ENCODE peak calls at places on chromosomes 6 and 20, in seven cellular contexts. One of them, this sample, is unnamed.

GRCh38 chr6:105609375-105609991 is 206.6 kb upstream of the PREP start:
- DNase-seq in psoas muscle: no peak
- DNase-seq in body of pancreas: no peak
- DNase-seq in A549: peak; percentile 55
- DNase-seq in cardiac muscle cell: no peak
- DNase-seq in neural progenitor cell: no peak
- DNase-seq in heart left ventricle: peak; percentile 44
- DNase-seq in this sample: no peak

GRCh38 chr6:77424761-77425160 is 38.5 kb downstream of the HTR1B start:
- DNase-seq in heart left ventricle: no peak
- DNase-seq in neural progenitor cell: no peak
- DNase-seq in psoas muscle: no peak
- DNase-seq in body of pancreas: no peak
- DNase-seq in cardiac muscle cell: peak; percentile 42
- DNase-seq in A549: no peak
- DNase-seq in this sample: no peak

GRCh38 chr6:131594074-131594473 is 21.0 kb downstream of the ARG1 start:
- DNase-seq in neural progenitor cell: no peak
- DNase-seq in psoas muscle: no peak
- DNase-seq in body of pancreas: no peak
- DNase-seq in heart left ventricle: no peak
- DNase-seq in cardiac muscle cell: no peak
- DNase-seq in A549: no peak
- DNase-seq in this sample: no peak

GRCh38 chr6:56699066-56699654 is 56.5 kb upstream of the DST start:
- DNase-seq in neural progenitor cell: no peak
- DNase-seq in heart left ventricle: no peak
- DNase-seq in cardiac muscle cell: peak; percentile 60
- DNase-seq in A549: no peak
- DNase-seq in body of pancreas: no peak
- DNase-seq in psoas muscle: no peak
- DNase-seq in this sample: no peak

GRCh38 chr6:135088818-135089809 is 34.5 kb upstream of the HBS1L start:
- DNase-seq in neural progenitor cell: peak; percentile 18
- DNase-seq in body of pancreas: no peak
- DNase-seq in cardiac muscle cell: peak; percentile 76
- DNase-seq in heart left ventricle: no peak
- DNase-seq in A549: peak; percentile 10
- DNase-seq in psoas muscle: no peak
- DNase-seq in this sample: no peak

GRCh38 chr20:22703843-22704242 is 119.5 kb upstream of the FOXA2 start:
- DNase-seq in body of pancreas: no peak
- DNase-seq in neural progenitor cell: no peak
- DNase-seq in heart left ventricle: no peak
- DNase-seq in psoas muscle: no peak
- DNase-seq in cardiac muscle cell: no peak
- DNase-seq in A549: no peak
- DNase-seq in this sample: no peak

GRCh38 chr6:37783025-37783825 is 36.3 kb upstream of the ZFAND3 start:
- DNase-seq in body of pancreas: no peak
- DNase-seq in psoas muscle: peak; percentile 55
- DNase-seq in cardiac muscle cell: peak; percentile 64
- DNase-seq in heart left ventricle: no peak
- DNase-seq in A549: no peak
- DNase-seq in neural progenitor cell: peak; percentile 42
- DNase-seq in this sample: no peak

GRCh38 chr6:132661906-132662305 is 2.9 kb upstream of the TAAR1 start:
- DNase-seq in cardiac muscle cell: no peak
- DNase-seq in A549: no peak
- DNase-seq in psoas muscle: no peak
- DNase-seq in body of pancreas: no peak
- DNase-seq in neural progenitor cell: no peak
- DNase-seq in heart left ventricle: no peak
- DNase-seq in this sample: no peak

GRCh38 chr20:29878281-29878741 is 1379.2 kb upstream of the DEFB115 start:
- DNase-seq in psoas muscle: peak; percentile 55
- DNase-seq in neural progenitor cell: peak; percentile 24
- DNase-seq in body of pancreas: no peak
- DNase-seq in heart left ventricle: peak; percentile 16
- DNase-seq in cardiac muscle cell: peak; percentile 35
- DNase-seq in A549: peak; percentile 55
- DNase-seq in this sample: no peak

GRCh38 chr6:99612551-99613397 is 6.1 kb downstream of the PRDM13 start:
- DNase-seq in cardiac muscle cell: no peak
- DNase-seq in psoas muscle: peak; percentile 32
- DNase-seq in neural progenitor cell: peak; percentile 51
- DNase-seq in heart left ventricle: no peak
- DNase-seq in body of pancreas: no peak
- DNase-seq in A549: no peak
- DNase-seq in this sample: no peak

GRCh38 chr6:37546141-37546871 is 46.6 kb upstream of the CCDC167 start:
- DNase-seq in neural progenitor cell: no peak
- DNase-seq in psoas muscle: no peak
- DNase-seq in cardiac muscle cell: no peak
- DNase-seq in A549: no peak
- DNase-seq in heart left ventricle: no peak
- DNase-seq in body of pancreas: no peak
- DNase-seq in this sample: no peak

GRCh38 chr20:57470666-57471495 is 54.1 kb downstream of the CTCFL start:
- DNase-seq in heart left ventricle: no peak
- DNase-seq in body of pancreas: no peak
- DNase-seq in neural progenitor cell: peak; percentile 30
- DNase-seq in psoas muscle: no peak
- DNase-seq in cardiac muscle cell: no peak
- DNase-seq in A549: no peak
- DNase-seq in this sample: no peak

GRCh38 chr6:45618259-45618658 is 240.5 kb upstream of the SUPT3H start:
- DNase-seq in A549: no peak
- DNase-seq in cardiac muscle cell: no peak
- DNase-seq in neural progenitor cell: no peak
- DNase-seq in psoas muscle: no peak
- DNase-seq in heart left ventricle: no peak
- DNase-seq in body of pancreas: no peak
- DNase-seq in this sample: no peak

GRCh38 chr20:24773751-24774201 is 175.3 kb upstream of the CST7 start:
- DNase-seq in body of pancreas: no peak
- DNase-seq in heart left ventricle: no peak
- DNase-seq in neural progenitor cell: no peak
- DNase-seq in psoas muscle: no peak
- DNase-seq in cardiac muscle cell: peak; percentile 35
- DNase-seq in A549: peak; percentile 69
- DNase-seq in this sample: no peak

GRCh38 chr20:25346349-25346748 is 44.3 kb downstream of the ABHD12 start:
- DNase-seq in neural progenitor cell: no peak
- DNase-seq in A549: no peak
- DNase-seq in heart left ventricle: no peak
- DNase-seq in psoas muscle: no peak
- DNase-seq in cardiac muscle cell: no peak
- DNase-seq in body of pancreas: no peak
- DNase-seq in this sample: no peak

GRCh38 chr6:8182209-8182845 is 80.0 kb upstream of the EEF1E1 start:
- DNase-seq in psoas muscle: no peak
- DNase-seq in body of pancreas: no peak
- DNase-seq in A549: no peak
- DNase-seq in heart left ventricle: no peak
- DNase-seq in neural progenitor cell: no peak
- DNase-seq in cardiac muscle cell: peak; percentile 30
- DNase-seq in this sample: no peak

GRCh38 chr6:82264824-82265223 is 17.3 kb upstream of the IBTK start:
- DNase-seq in body of pancreas: no peak
- DNase-seq in A549: no peak
- DNase-seq in psoas muscle: no peak
- DNase-seq in cardiac muscle cell: no peak
- DNase-seq in neural progenitor cell: no peak
- DNase-seq in heart left ventricle: no peak
- DNase-seq in this sample: no peak

GRCh38 chr6:100472674-100473073 is 8.0 kb upstream of the SIM1 start:
- DNase-seq in psoas muscle: no peak
- DNase-seq in cardiac muscle cell: no peak
- DNase-seq in body of pancreas: no peak
- DNase-seq in heart left ventricle: no peak
- DNase-seq in neural progenitor cell: no peak
- DNase-seq in A549: no peak
- DNase-seq in this sample: no peak

GRCh38 chr6:54719633-54720032 is 126.9 kb upstream of the FAM83B start:
- DNase-seq in body of pancreas: no peak
- DNase-seq in A549: no peak
- DNase-seq in cardiac muscle cell: no peak
- DNase-seq in neural progenitor cell: peak; percentile 31
- DNase-seq in psoas muscle: no peak
- DNase-seq in heart left ventricle: no peak
- DNase-seq in this sample: no peak

GRCh38 chr20:41392871-41393704 is 26.5 kb upstream of the EMILIN3 start:
- DNase-seq in body of pancreas: no peak
- DNase-seq in neural progenitor cell: no peak
- DNase-seq in cardiac muscle cell: peak; percentile 53
- DNase-seq in heart left ventricle: peak; percentile 85
- DNase-seq in psoas muscle: peak; percentile 77
- DNase-seq in A549: no peak
- DNase-seq in this sample: no peak

GRCh38 chr20:20019123-20019522 is 2.0 kb downstream of the NAA20 start:
- DNase-seq in body of pancreas: peak; percentile 65
- DNase-seq in psoas muscle: no peak
- DNase-seq in cardiac muscle cell: no peak
- DNase-seq in heart left ventricle: no peak
- DNase-seq in neural progenitor cell: no peak
- DNase-seq in A549: no peak
- DNase-seq in this sample: no peak

GRCh38 chr20:59620860-59621485 is 16.6 kb downstream of the PHACTR3 start:
- DNase-seq in neural progenitor cell: no peak
- DNase-seq in psoas muscle: no peak
- DNase-seq in body of pancreas: no peak
- DNase-seq in A549: no peak
- DNase-seq in heart left ventricle: no peak
- DNase-seq in cardiac muscle cell: no peak
- DNase-seq in this sample: no peak

GRCh38 chr6:128558924-128559323 is 38.5 kb upstream of the PTPRK start:
- DNase-seq in psoas muscle: no peak
- DNase-seq in body of pancreas: no peak
- DNase-seq in heart left ventricle: no peak
- DNase-seq in cardiac muscle cell: no peak
- DNase-seq in A549: no peak
- DNase-seq in neural progenitor cell: no peak
- DNase-seq in this sample: no peak

GRCh38 chr20:21421601-21422236 is 24.4 kb upstream of the NKX2-4 start:
- DNase-seq in A549: no peak
- DNase-seq in psoas muscle: no peak
- DNase-seq in neural progenitor cell: no peak
- DNase-seq in cardiac muscle cell: no peak
- DNase-seq in body of pancreas: no peak
- DNase-seq in heart left ventricle: no peak
- DNase-seq in this sample: no peak
- H3K9me3 ChIP-seq in A549: peaks cover 8% of the 10 kb centered on the region
- H3K9me3 ChIP-seq in psoas muscle: peaks cover 11% of the 10 kb centered on the region
- H3K9me3 ChIP-seq in neural progenitor cell: no peaks in the 10 kb centered on the region
- H3K9me3 ChIP-seq in cardiac muscle cell: no peaks in the 10 kb centered on the region
- H3K9me3 ChIP-seq in body of pancreas: no peaks in the 10 kb centered on the region
- H3K9me3 ChIP-seq in heart left ventricle: peaks cover 18% of the 10 kb centered on the region
- H3K9me3 ChIP-seq in this sample: peaks cover 9% of the 10 kb centered on the region

GRCh38 chr6:30287139-30287538 is 39.6 kb upstream of the TRIM39 start:
- DNase-seq in A549: no peak
- DNase-seq in heart left ventricle: no peak
- DNase-seq in psoas muscle: no peak
- DNase-seq in cardiac muscle cell: no peak
- DNase-seq in neural progenitor cell: no peak
- DNase-seq in body of pancreas: no peak
- DNase-seq in this sample: no peak
- H3K9me3 ChIP-seq in A549: peaks cover 67% of the 10 kb centered on the region
- H3K9me3 ChIP-seq in heart left ventricle: peaks cover 67% of the 10 kb centered on the region
- H3K9me3 ChIP-seq in psoas muscle: peaks cover 56% of the 10 kb centered on the region
- H3K9me3 ChIP-seq in cardiac muscle cell: no peaks in the 10 kb centered on the region
- H3K9me3 ChIP-seq in neural progenitor cell: peaks cover 42% of the 10 kb centered on the region
- H3K9me3 ChIP-seq in body of pancreas: no peaks in the 10 kb centered on the region
- H3K9me3 ChIP-seq in this sample: peaks cover 30% of the 10 kb centered on the region

GRCh38 chr6:166021429-166021828 is 146.2 kb downstream of the TBXT start:
- DNase-seq in heart left ventricle: no peak
- DNase-seq in psoas muscle: no peak
- DNase-seq in A549: no peak
- DNase-seq in neural progenitor cell: no peak
- DNase-seq in cardiac muscle cell: no peak
- DNase-seq in body of pancreas: no peak
- DNase-seq in this sample: no peak

GRCh38 chr6:166024252-166024651 is 143.4 kb downstream of the TBXT start:
- DNase-seq in body of pancreas: no peak
- DNase-seq in psoas muscle: no peak
- DNase-seq in A549: no peak
- DNase-seq in neural progenitor cell: no peak
- DNase-seq in cardiac muscle cell: no peak
- DNase-seq in heart left ventricle: no peak
- DNase-seq in this sample: no peak

GRCh38 chr6:166023273-166023989 is 144.2 kb downstream of the TBXT start:
- DNase-seq in psoas muscle: no peak
- DNase-seq in A549: no peak
- DNase-seq in heart left ventricle: no peak
- DNase-seq in cardiac muscle cell: no peak
- DNase-seq in body of pancreas: no peak
- DNase-seq in neural progenitor cell: no peak
- DNase-seq in this sample: no peak

GRCh38 chr6:166017032-166017635 is 150.5 kb downstream of the TBXT start:
- DNase-seq in A549: no peak
- DNase-seq in heart left ventricle: no peak
- DNase-seq in cardiac muscle cell: no peak
- DNase-seq in neural progenitor cell: no peak
- DNase-seq in body of pancreas: no peak
- DNase-seq in psoas muscle: no peak
- DNase-seq in this sample: no peak

GRCh38 chr6:166019214-166019613 is 148.4 kb downstream of the TBXT start:
- DNase-seq in cardiac muscle cell: no peak
- DNase-seq in psoas muscle: no peak
- DNase-seq in neural progenitor cell: no peak
- DNase-seq in heart left ventricle: no peak
- DNase-seq in body of pancreas: no peak
- DNase-seq in A549: no peak
- DNase-seq in this sample: no peak
- H3K9me3 ChIP-seq in cardiac muscle cell: no peaks in the 10 kb centered on the region
- H3K9me3 ChIP-seq in psoas muscle: peaks cover 15% of the 10 kb centered on the region
- H3K9me3 ChIP-seq in neural progenitor cell: peaks cover 15% of the 10 kb centered on the region
- H3K9me3 ChIP-seq in heart left ventricle: peaks cover 16% of the 10 kb centered on the region
- H3K9me3 ChIP-seq in body of pancreas: no peaks in the 10 kb centered on the region
- H3K9me3 ChIP-seq in A549: peaks cover 25% of the 10 kb centered on the region
- H3K9me3 ChIP-seq in this sample: no peaks in the 10 kb centered on the region

DNA sequence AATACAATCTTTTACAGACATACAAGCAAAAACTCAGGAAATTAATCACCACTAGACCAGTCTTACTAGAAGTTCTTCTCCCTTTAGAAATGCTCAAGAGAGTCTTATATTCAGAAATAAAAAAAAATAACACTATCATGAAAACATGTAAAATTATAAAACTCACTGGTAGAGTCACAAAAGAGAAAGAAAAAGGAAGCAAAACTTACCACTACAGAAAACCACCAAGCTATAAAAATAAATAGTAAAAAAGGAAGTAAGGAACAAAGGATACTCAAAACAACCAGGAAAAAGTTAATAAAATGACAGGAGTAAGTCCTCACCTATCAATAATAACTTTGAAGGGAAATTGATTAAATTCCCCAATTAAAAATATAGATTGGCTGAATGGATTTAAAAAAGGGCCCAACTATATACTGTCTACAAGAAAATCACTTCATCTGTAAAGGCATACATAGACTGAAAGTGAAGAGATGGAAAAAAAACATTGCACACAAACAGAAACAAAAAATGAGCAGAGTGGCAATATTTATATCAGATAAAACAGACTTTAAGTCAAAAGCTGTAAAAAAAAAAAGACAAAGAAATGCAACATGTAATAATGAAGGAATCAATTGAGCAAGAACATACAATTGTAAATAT is 489.5 kb downstream of the KIF16B start:
- DNase-seq in heart left ventricle: no peak
- DNase-seq in neural progenitor cell: no peak
- DNase-seq in A549: no peak
- DNase-seq in cardiac muscle cell: no peak
- DNase-seq in body of pancreas: no peak
- DNase-seq in psoas muscle: no peak
- DNase-seq in this sample: no peak
- H3K9me3 ChIP-seq in heart left ventricle: peaks cover 14% of the 10 kb centered on the region
- H3K9me3 ChIP-seq in neural progenitor cell: no peaks in the 10 kb centered on the region
- H3K9me3 ChIP-seq in A549: peaks cover 3% of the 10 kb centered on the region
- H3K9me3 ChIP-seq in cardiac muscle cell: no peaks in the 10 kb centered on the region
- H3K9me3 ChIP-seq in body of pancreas: no peaks in the 10 kb centered on the region
- H3K9me3 ChIP-seq in psoas muscle: peaks cover 4% of the 10 kb centered on the region
- H3K9me3 ChIP-seq in this sample: no peaks in the 10 kb centered on the region